ENCODE peak calls at places on chromosomes 12 and 14, in six cellular contexts. Z is psoas muscle, R is breast epithelium, E is cardiac muscle cell, F is brain microvascular endothelial cell, P is HepG2. C is an unnamed sample.

GRCh38 chr12:100986595-100987547 is 192.3 kb downstream of the ANO4 start:
- DNase-seq in P (no peak), F (no peak), Z (no peak), R (no peak), E (no peak), C (no peak)

GRCh38 chr12:34347367-34347766 is 325.1 kb downstream of the ALG10 start:
- DNase-seq in Z (no peak), F (no peak), P (peak; percentile 18), E (no peak), R (no peak), C (no peak)

GRCh38 chr12:15720299-15720698 is 68.9 kb downstream of the EPS8 start:
- DNase-seq in F (no peak), Z (no peak), R (no peak), P (no peak), E (no peak), C (no peak)

GRCh38 chr14:61997146-61997545 is 234.9 kb downstream of the SNAPC1 start:
- DNase-seq in E (no peak), Z (no peak), F (no peak), R (no peak), P (no peak), C (no peak)

GRCh38 chr14:92589213-92589852 is 75.8 kb downstream of the RIN3 start:
- DNase-seq in P (peak; percentile 34), Z (no peak), F (no peak), E (peak; percentile 62), R (no peak), C (no peak)

GRCh38 chr12:13234045-13234641 is 37.6 kb downstream of the EMP1 start:
- DNase-seq in Z (no peak), P (peak; percentile 34), E (peak; percentile 57), R (peak; percentile 29), F (peak; percentile 71), C (no peak)

GRCh38 chr14:81432171-81432570 is 32.0 kb upstream of the STON2 start:
- DNase-seq in F (no peak), P (no peak), R (no peak), Z (no peak), E (no peak), C (no peak)

GRCh38 chr14:64971890-64972785 is at the start of gene RAB15:
- DNase-seq in E (peak; percentile 74), R (no peak), Z (peak; percentile 40), P (no peak), F (no peak), C (no peak)

GRCh38 chr12:119157528-119157927 is 21.2 kb upstream of the HSPB8 start:
- DNase-seq in E (no peak), F (no peak), Z (peak; percentile 83), P (no peak), R (no peak), C (peak; percentile 87)

GRCh38 chr12:123973552-123974341 is 732 bp downstream of the ZNF664 start:
- DNase-seq in P (peak; percentile 21), R (peak; percentile 21), Z (peak; percentile 54), E (peak; percentile 73), F (no peak), C (peak; percentile 18)

GRCh38 chr14:102015045-102015685 is 50.8 kb downstream of the DYNC1H1 start:
- DNase-seq in R (no peak), F (no peak), P (no peak), Z (no peak), E (no peak), C (no peak)

DNA sequence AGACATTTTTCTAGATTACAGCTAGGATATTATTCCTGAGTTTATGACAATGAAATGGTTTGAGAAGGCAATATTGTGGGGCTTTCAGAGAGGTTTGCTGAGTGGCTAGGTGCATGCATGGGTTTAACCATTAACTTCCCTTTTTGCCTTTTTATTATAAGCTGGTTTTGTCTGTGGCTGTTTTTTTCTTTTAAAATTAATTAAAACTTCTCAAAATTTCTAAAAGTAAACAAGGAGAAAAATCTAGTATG is 104.0 kb upstream of the BCAT1 start:
- DNase-seq in P (no peak), F (no peak), Z (no peak), E (no peak), R (no peak), C (no peak)
- H3K27ac ChIP-seq in P (no peak overlapping the region), F (no peak overlapping the region), Z (no peak overlapping the region), E (no peak overlapping the region), R (no peak overlapping the region), C (peak overlapping the region; percentile 22)

GRCh38 chr12:108563804-108564151 is 1.4 kb downstream of the ISCU start:
- DNase-seq in Z (no peak), R (no peak), P (no peak), F (no peak), E (no peak), C (no peak)
- TF ChIP-seq CTCF in Z (no peak), R (no peak), P (no peak), F (no peak), E (no peak), C (peak; percentile 7)

GRCh38 chr14:100773331-100774163 is 46.9 kb downstream of the DLK1 start:
- DNase-seq in F (no peak), E (no peak), P (no peak), R (no peak), Z (no peak), C (no peak)

GRCh38 chr14:100772607-100773165 is 46.0 kb downstream of the DLK1 start:
- DNase-seq in E (no peak), Z (no peak), P (no peak), R (no peak), F (no peak), C (no peak)

GRCh38 chr14:100775831-100776591 is 49.3 kb downstream of the DLK1 start:
- DNase-seq in F (peak; percentile 57), R (no peak), E (peak; percentile 28), P (no peak), Z (no peak), C (no peak)

GRCh38 chr14:100775351-100775830 is 48.7 kb downstream of the DLK1 start:
- DNase-seq in R (no peak), F (no peak), E (no peak), P (no peak), Z (no peak), C (no peak)

DNA sequence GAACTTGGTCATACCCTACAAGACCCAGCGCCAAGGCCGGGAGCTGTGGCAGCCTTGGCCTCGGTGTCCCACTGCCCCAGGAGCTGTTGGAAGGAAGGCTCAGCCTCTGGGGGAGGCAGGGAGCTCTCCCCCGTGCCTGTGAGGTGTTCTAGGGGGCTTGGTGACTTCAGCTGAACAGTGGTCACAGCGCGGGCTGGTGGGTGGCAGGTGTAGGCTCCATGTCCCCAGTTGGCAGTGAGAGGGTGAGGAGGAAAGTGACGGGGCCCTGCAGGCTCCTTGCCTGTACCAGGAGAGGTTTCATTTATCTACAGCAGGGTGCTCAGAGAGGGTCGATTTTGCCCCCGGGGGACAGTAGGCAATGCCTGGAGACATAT is 47.5 kb downstream of the DLK1 start:
- DNase-seq in E (no peak), P (no peak), Z (no peak), F (no peak), R (no peak), C (no peak)
- H3K27me3 ChIP-seq in E (no peaks in the 10 kb centered on the region), P (no peaks in the 10 kb centered on the region), Z (peaks cover 16% of the 10 kb centered on the region), F (no peaks in the 10 kb centered on the region), R (peaks cover 4% of the 10 kb centered on the region), C (no peaks in the 10 kb centered on the region)

GRCh38 chr12:51760231-51760630 is 88.3 kb downstream of the FIGNL2 start:
- DNase-seq in E (no peak), F (no peak), R (no peak), P (no peak), Z (no peak), C (no peak)

GRCh38 chr12:51763743-51764142 is 84.8 kb downstream of the FIGNL2 start:
- DNase-seq in F (no peak), R (no peak), P (no peak), Z (no peak), E (no peak), C (no peak)

GRCh38 chr12:51755251-51755650 is 93.3 kb downstream of the FIGNL2 start:
- DNase-seq in R (no peak), E (no peak), F (no peak), P (no peak), Z (no peak), C (no peak)

GRCh38 chr12:51759695-51760094 is 88.8 kb downstream of the FIGNL2 start:
- DNase-seq in E (no peak), Z (no peak), R (no peak), F (no peak), P (no peak), C (no peak)

DNA sequence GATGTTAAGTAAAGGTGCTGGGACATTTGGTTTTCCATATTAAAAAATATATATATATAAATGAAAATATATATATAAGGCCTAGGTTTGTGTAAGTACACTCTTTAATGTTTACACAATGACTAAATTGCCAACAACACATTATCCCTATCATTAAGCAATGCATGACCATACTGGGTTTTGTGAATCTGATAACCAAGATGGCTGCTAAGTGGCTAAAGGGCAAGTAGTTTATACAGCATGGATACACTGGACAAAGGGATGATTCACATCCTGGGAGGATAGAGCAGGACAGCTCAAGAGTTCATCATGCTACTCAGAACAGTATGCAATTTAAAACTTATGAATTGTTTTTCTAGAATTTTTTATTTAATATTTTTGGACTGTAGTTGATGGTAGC is 89.3 kb downstream of the FIGNL2 start:
- DNase-seq in Z (no peak), E (no peak), P (no peak), R (no peak), F (no peak), C (no peak)
- H3K27ac ChIP-seq in Z (no peak overlapping the region), E (no peak overlapping the region), P (no peak overlapping the region), R (no peak overlapping the region), F (no peak overlapping the region), C (no peak overlapping the region)

C was measured in gastrocnemius medialis.